ENCODE peak calls at places on chromosomes 1 and 21, in eight cellular contexts. I, N, U, X, H, K, Q and L are unnamed samples.

GRCh38 chr21:39208624-39209333 is 25.5 kb upstream of the PSMG1 start:
- DNase-seq in I (no peak), N (no peak), U (no peak), X (no peak), H (no peak), K (peak; percentile 21), Q (peak; percentile 18), L (no peak)

GRCh38 chr1:196723325-196724185 is 51.1 kb upstream of the CFHR3 start:
- DNase-seq in I (no peak), N (peak; percentile 5), U (peak; percentile 66), X (peak; percentile 57), H (no peak), K (peak; percentile 23), Q (peak; percentile 92), L (peak; percentile 50)

GRCh38 chr1:175128523-175128922 is 60.9 kb downstream of the TNN start:
- DNase-seq in I (no peak), N (no peak), U (no peak), X (no peak), H (no peak), K (no peak), Q (no peak), L (no peak)

GRCh38 chr1:155078496-155079209 is at the start of gene EFNA3:
- DNase-seq in I (no peak), N (peak; percentile 49), U (peak; percentile 52), X (peak; percentile 48), H (no peak), K (peak; percentile 42), Q (peak; percentile 78), L (no peak)

GRCh38 chr1:119984771-119985170 is 84.7 kb downstream of the NOTCH2 start:
- DNase-seq in I (no peak), N (no peak), U (no peak), X (peak; percentile 63), H (no peak), K (no peak), Q (no peak), L (peak; percentile 60)

GRCh38 chr1:66764994-66765578 is 12.8 kb downstream of the DYNLT5 start:
- DNase-seq in I (no peak), N (no peak), U (peak; percentile 68), X (peak; percentile 25), H (no peak), K (peak; percentile 66), Q (peak; percentile 40), L (peak; percentile 59)

GRCh38 chr1:30512253-30512921 is 211.0 kb downstream of the MATN1 start:
- DNase-seq in I (no peak), N (no peak), U (no peak), X (no peak), H (no peak), K (no peak), Q (peak; percentile 25), L (peak; percentile 2)

GRCh38 chr1:239587066-239587465 is 200.7 kb downstream of the CHRM3 start:
- DNase-seq in I (no peak), N (no peak), U (no peak), X (no peak), H (no peak), K (no peak), Q (peak; percentile 11), L (no peak)

GRCh38 chr1:210448293-210448892 is 119.7 kb downstream of the HHAT start:
- DNase-seq in I (no peak), N (no peak), U (peak; percentile 39), X (peak; percentile 18), H (no peak), K (peak; percentile 69), Q (peak; percentile 80), L (peak; percentile 47)

GRCh38 chr21:44903689-44904088 is 17.0 kb downstream of the ITGB2 start:
- DNase-seq in I (no peak), N (no peak), U (no peak), X (no peak), H (no peak), K (no peak), Q (no peak), L (no peak)

GRCh38 chr1:219858980-219859379 is 69.4 kb downstream of the SLC30A10 start:
- DNase-seq in I (no peak), N (no peak), U (no peak), X (no peak), H (no peak), K (no peak), Q (no peak), L (no peak)

GRCh38 chr1:89632213-89633102 is 462 bp upstream of the LRRC8C start:
- DNase-seq in I (peak; percentile 15), N (peak; percentile 63), U (peak; percentile 84), X (peak; percentile 65), H (no peak), K (peak; percentile 71), Q (peak; percentile 79), L (peak; percentile 48)

GRCh38 chr1:160045653-160046052 is 13.9 kb upstream of the PIGM start:
- DNase-seq in I (no peak), N (no peak), U (no peak), X (no peak), H (no peak), K (no peak), Q (no peak), L (no peak)

DNA sequence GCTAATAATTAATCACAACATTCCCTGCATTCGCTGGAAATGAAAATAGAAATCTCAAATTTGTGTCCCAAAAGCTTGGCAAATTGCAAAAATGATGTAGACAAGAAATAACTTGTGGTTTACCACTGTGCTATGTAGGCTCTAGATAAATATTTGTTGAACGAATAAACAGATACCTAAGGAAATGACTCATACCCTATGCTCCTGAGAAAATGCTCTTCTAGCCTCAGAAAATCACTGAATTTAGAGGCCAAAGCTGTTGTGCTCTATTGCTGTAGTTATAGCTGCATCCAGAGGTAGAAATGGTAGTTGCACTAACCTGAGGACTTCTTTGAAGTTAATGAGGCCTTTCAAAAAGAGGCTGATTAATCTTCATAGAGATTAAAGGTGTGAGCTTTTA is 142.0 kb upstream of the ZNHIT6 start:
- DNase-seq in I (no peak), N (no peak), U (no peak), X (peak; percentile 79), H (no peak), K (peak; percentile 95), Q (peak; percentile 6), L (peak; percentile 89)
- TF ChIP-seq CTCF in I (no peak), N (no peak), U (no peak), X (peak; percentile 50), H (no peak), K (peak; percentile 54), Q (no peak), L (no peak)

GRCh38 chr1:57422271-57423134 is 1.4 kb downstream of the DAB1 start:
- DNase-seq in I (no peak), N (no peak), U (no peak), X (no peak), H (no peak), K (peak; percentile 34), Q (peak; percentile 81), L (no peak)

GRCh38 chr1:57421366-57421765 is 2.5 kb downstream of the DAB1 start:
- DNase-seq in I (no peak), N (no peak), U (no peak), X (no peak), H (no peak), K (no peak), Q (peak; percentile 43), L (no peak)

GRCh38 chr1:57423135-57424131 is at the start of gene DAB1:
- DNase-seq in I (no peak), N (no peak), U (no peak), X (peak; percentile 26), H (no peak), K (peak; percentile 11), Q (peak; percentile 75), L (no peak)

DNA sequence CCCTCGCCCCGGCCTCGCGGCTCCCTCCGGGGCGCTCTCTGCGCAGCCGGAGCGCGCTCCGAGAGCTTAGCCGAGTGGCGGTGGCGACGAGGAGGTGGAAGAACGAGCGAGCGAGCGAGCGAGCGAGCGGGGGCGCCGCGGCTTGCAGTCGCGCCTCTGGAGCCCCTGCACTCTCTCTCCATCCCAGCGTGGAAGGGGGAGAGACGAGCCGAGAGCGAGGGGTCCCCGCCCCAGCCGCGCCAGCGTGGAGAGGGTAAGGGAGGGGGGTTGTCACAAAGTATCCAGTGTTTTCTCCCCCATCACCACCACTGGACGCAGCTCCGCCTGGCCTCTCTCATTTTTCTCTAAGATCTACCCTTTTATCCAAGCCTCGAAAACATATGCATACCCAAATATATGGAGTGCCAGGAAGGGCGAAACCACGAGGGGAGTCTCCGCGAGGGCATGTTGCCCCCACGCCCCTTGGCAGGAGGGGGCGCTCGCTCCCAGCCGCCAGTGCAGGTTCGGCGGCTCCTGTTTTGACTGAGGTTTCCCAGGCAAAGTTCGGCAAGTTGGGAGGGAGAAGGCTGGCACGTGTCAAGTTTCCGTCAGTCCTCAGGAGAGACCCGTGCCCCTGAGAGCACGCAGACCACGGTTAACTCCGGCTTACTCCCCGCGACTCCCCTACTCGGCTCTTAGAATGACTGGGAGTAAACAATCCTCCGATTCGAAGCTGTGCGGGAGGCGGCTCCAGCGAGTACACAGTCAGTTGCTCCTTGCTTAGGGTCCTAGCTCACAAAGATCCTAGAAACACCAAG is 569 bp upstream of the DAB1 start:
- DNase-seq in I (no peak), N (no peak), U (no peak), X (no peak), H (no peak), K (peak; percentile 41), Q (peak; percentile 83), L (no peak)
- H3K4me3 ChIP-seq in I (peak overlapping the region; percentile 47), N (no peak overlapping the region), U (no peak overlapping the region), X (peak overlapping the region; percentile 38), H (peak overlapping the region; percentile 11), K (peak overlapping the region; percentile 54), Q (peak overlapping the region; percentile 82), L (no peak overlapping the region)

GRCh38 chr1:212783976-212784375 is 7.6 kb downstream of the NSL1 start:
- DNase-seq in I (no peak), N (no peak), U (no peak), X (no peak), H (no peak), K (no peak), Q (no peak), L (no peak)

GRCh38 chr1:212781225-212781624 is 10.4 kb downstream of the NSL1 start:
- DNase-seq in I (no peak), N (no peak), U (no peak), X (no peak), H (no peak), K (no peak), Q (no peak), L (no peak)

GRCh38 chr1:212780759-212781158 is 10.8 kb downstream of the NSL1 start:
- DNase-seq in I (no peak), N (no peak), U (no peak), X (no peak), H (no peak), K (no peak), Q (no peak), L (no peak)

GRCh38 chr1:212785871-212786270 is 5.7 kb downstream of the NSL1 start:
- DNase-seq in I (no peak), N (no peak), U (no peak), X (no peak), H (no peak), K (no peak), Q (no peak), L (no peak)

GRCh38 chr1:212782422-212783154 is 9.0 kb downstream of the NSL1 start:
- DNase-seq in I (no peak), N (no peak), U (peak; percentile 25), X (peak; percentile 7), H (no peak), K (peak; percentile 69), Q (peak; percentile 45), L (peak; percentile 31)
- H3K36me3 ChIP-seq in I (peaks cover 11% of the 10 kb centered on the region), N (no peaks in the 10 kb centered on the region), U (no peaks in the 10 kb centered on the region), X (peaks cover 2% of the 10 kb centered on the region), H (no peaks in the 10 kb centered on the region), K (peaks cover 2% of the 10 kb centered on the region), Q (peaks cover 50% of the 10 kb centered on the region), L (no peaks in the 10 kb centered on the region)

DNA sequence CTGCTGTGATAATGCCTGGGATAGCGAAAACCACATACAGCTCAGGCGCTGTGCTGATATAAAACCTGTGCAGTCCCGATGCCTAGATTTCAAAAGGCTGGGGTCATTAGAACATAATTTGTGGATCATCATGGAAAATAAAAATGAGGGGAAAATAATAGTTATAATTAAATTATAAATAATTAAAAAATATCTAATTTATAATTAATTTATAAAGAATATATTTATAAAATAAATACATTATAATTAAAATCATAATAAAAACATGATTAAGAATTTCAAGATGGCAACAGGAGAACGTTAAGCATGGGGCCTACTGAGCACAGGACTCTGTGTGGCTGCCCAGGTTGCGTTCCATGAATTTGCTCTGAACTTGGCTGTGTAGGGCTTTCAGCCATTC is 53.9 kb downstream of the C21orf91 start:
- DNase-seq in I (no peak), N (no peak), U (no peak), X (no peak), H (no peak), K (no peak), Q (no peak), L (no peak)
- TF ChIP-seq CTCF in I (no peak), N (no peak), U (no peak), X (no peak), H (no peak), K (no peak), Q (no peak), L (no peak)